ENCODE peak calls at places on chromosomes 6 and 20, in five cellular contexts. I, O, S, Q and P are unnamed samples.

GRCh38 chr6:41702089-41702745 is 33.2 kb downstream of the TFEB start:
- DNase-seq in O (no peak), Q (no peak), I (no peak), S (no peak), P (no peak)

GRCh38 chr6:5584072-5584471 is 322.8 kb downstream of the FARS2 start:
- DNase-seq in I (no peak), S (peak), O (peak), Q (no peak), P (no peak)

GRCh38 chr6:4088684-4089083 is 9.7 kb upstream of the FAM217A start:
- DNase-seq in Q (no peak), I (no peak), O (no peak), S (no peak), P (no peak)

GRCh38 chr6:157528931-157529653 is 148.1 kb downstream of the ZDHHC14 start:
- DNase-seq in O (peak), I (no peak), Q (no peak), S (peak), P (no peak)

GRCh38 chr6:111306104-111306888 is 176.7 kb downstream of the REV3L start:
- DNase-seq in S (no peak), Q (no peak), I (no peak), O (no peak), P (no peak)

GRCh38 chr6:449486-450419 is 58.2 kb downstream of the IRF4 start:
- DNase-seq in S (no peak), I (no peak), O (no peak), Q (no peak), P (no peak)

GRCh38 chr6:45415315-45415714 is 37.6 kb upstream of the SUPT3H start:
- DNase-seq in S (no peak), Q (no peak), O (no peak), I (no peak), P (no peak)

GRCh38 chr20:7841291-7841966 is 98.8 kb downstream of the HAO1 start:
- DNase-seq in S (peak), Q (no peak), O (peak), I (no peak), P (peak)

GRCh38 chr6:119887671-119888070 is 538.1 kb upstream of the MAN1A1 start:
- DNase-seq in S (no peak), Q (no peak), O (no peak), I (no peak), P (no peak)

GRCh38 chr6:144443157-144443556 is 158.0 kb downstream of the UTRN start:
- DNase-seq in S (no peak), Q (no peak), I (no peak), O (no peak), P (no peak)

GRCh38 chr6:146287691-146288369 is 255.8 kb upstream of the RAB32 start:
- DNase-seq in I (no peak), S (peak), O (peak), Q (no peak), P (no peak)

GRCh38 chr20:17835240-17835940 is 133.2 kb downstream of the SNX5 start:
- DNase-seq in I (no peak), S (peak), O (peak), Q (peak), P (no peak)